ENCODE peak calls at places on chromosome 10, in nine cellular contexts. One of them, this sample, is unnamed.

GRCh38 chr10:60353519-60354258 is 36.0 kb downstream of the ANK3 start:
- DNase-seq in left cardiac atrium: peak
- DNase-seq in activated CD4-positive, alpha-beta T cell treated with anti-CD3 and anti-CD28 coated beads for 48 hours: no peak
- DNase-seq in A549: no peak
- DNase-seq in kidney tubule cell: no peak
- DNase-seq in kidney epithelial cell: no peak
- DNase-seq in activated T-helper 1 cell treated with anti-CD3 and anti-CD28 coated beads, Interleukin-12 subunit alpha, Interleukin-12 subunit beta, Interleukin-2, Interleukin-4 antibody, amounts not matched to agents 30 ng/mL and 10 ng/mL and 1 ng/mL, durations not matched to agents 14 hours and 24 hours and 36 hours: no peak
- DNase-seq in stimulated activated CD4-positive, alpha-beta T cell treated with anti-CD3 and anti-CD28 coated beads, Interleukin-4, amount 100 ng/mL, for 1 hour: no peak
- DNase-seq in Karpas-422: no peak
- DNase-seq in this sample: no peak

GRCh38 chr10:43693602-43694001 is 44.9 kb upstream of the ZNF32 start:
- DNase-seq in left cardiac atrium: no peak
- DNase-seq in activated CD4-positive, alpha-beta T cell treated with anti-CD3 and anti-CD28 coated beads for 48 hours: no peak
- DNase-seq in A549: no peak
- DNase-seq in kidney tubule cell: no peak
- DNase-seq in kidney epithelial cell: no peak
- DNase-seq in activated T-helper 1 cell treated with anti-CD3 and anti-CD28 coated beads, Interleukin-12 subunit alpha, Interleukin-12 subunit beta, Interleukin-2, Interleukin-4 antibody, amounts not matched to agents 30 ng/mL and 10 ng/mL and 1 ng/mL, durations not matched to agents 14 hours and 24 hours and 36 hours: no peak
- DNase-seq in stimulated activated CD4-positive, alpha-beta T cell treated with anti-CD3 and anti-CD28 coated beads, Interleukin-4, amount 100 ng/mL, for 1 hour: no peak
- DNase-seq in Karpas-422: no peak
- DNase-seq in this sample: no peak

GRCh38 chr10:62492012-62492869 is 118.1 kb downstream of the ZNF365 start:
- DNase-seq in left cardiac atrium: no peak
- DNase-seq in activated CD4-positive, alpha-beta T cell treated with anti-CD3 and anti-CD28 coated beads for 48 hours: no peak
- DNase-seq in A549: no peak
- DNase-seq in kidney tubule cell: peak
- DNase-seq in kidney epithelial cell: no peak
- DNase-seq in activated T-helper 1 cell treated with anti-CD3 and anti-CD28 coated beads, Interleukin-12 subunit alpha, Interleukin-12 subunit beta, Interleukin-2, Interleukin-4 antibody, amounts not matched to agents 30 ng/mL and 10 ng/mL and 1 ng/mL, durations not matched to agents 14 hours and 24 hours and 36 hours: no peak
- DNase-seq in stimulated activated CD4-positive, alpha-beta T cell treated with anti-CD3 and anti-CD28 coated beads, Interleukin-4, amount 100 ng/mL, for 1 hour: no peak
- DNase-seq in Karpas-422: peak
- DNase-seq in this sample: peak

GRCh38 chr10:80596391-80597257 is 58.9 kb downstream of the SH2D4B start:
- DNase-seq in left cardiac atrium: no peak
- DNase-seq in activated CD4-positive, alpha-beta T cell treated with anti-CD3 and anti-CD28 coated beads for 48 hours: peak
- DNase-seq in A549: peak
- DNase-seq in kidney tubule cell: peak
- DNase-seq in kidney epithelial cell: no peak
- DNase-seq in activated T-helper 1 cell treated with anti-CD3 and anti-CD28 coated beads, Interleukin-12 subunit alpha, Interleukin-12 subunit beta, Interleukin-2, Interleukin-4 antibody, amounts not matched to agents 30 ng/mL and 10 ng/mL and 1 ng/mL, durations not matched to agents 14 hours and 24 hours and 36 hours: peak
- DNase-seq in stimulated activated CD4-positive, alpha-beta T cell treated with anti-CD3 and anti-CD28 coated beads, Interleukin-4, amount 100 ng/mL, for 1 hour: peak
- DNase-seq in Karpas-422: peak
- DNase-seq in this sample: peak

GRCh38 chr10:33136271-33136670 is 178.2 kb upstream of the ITGB1 start:
- DNase-seq in left cardiac atrium: no peak
- DNase-seq in activated CD4-positive, alpha-beta T cell treated with anti-CD3 and anti-CD28 coated beads for 48 hours: no peak
- DNase-seq in A549: no peak
- DNase-seq in kidney tubule cell: peak
- DNase-seq in kidney epithelial cell: peak
- DNase-seq in activated T-helper 1 cell treated with anti-CD3 and anti-CD28 coated beads, Interleukin-12 subunit alpha, Interleukin-12 subunit beta, Interleukin-2, Interleukin-4 antibody, amounts not matched to agents 30 ng/mL and 10 ng/mL and 1 ng/mL, durations not matched to agents 14 hours and 24 hours and 36 hours: no peak
- DNase-seq in stimulated activated CD4-positive, alpha-beta T cell treated with anti-CD3 and anti-CD28 coated beads, Interleukin-4, amount 100 ng/mL, for 1 hour: peak
- DNase-seq in Karpas-422: no peak
- DNase-seq in this sample: no peak

GRCh38 chr10:125468273-125468672 is 214.7 kb downstream of the TEX36 start:
- DNase-seq in left cardiac atrium: no peak
- DNase-seq in activated CD4-positive, alpha-beta T cell treated with anti-CD3 and anti-CD28 coated beads for 48 hours: no peak
- DNase-seq in A549: no peak
- DNase-seq in kidney tubule cell: no peak
- DNase-seq in kidney epithelial cell: no peak
- DNase-seq in activated T-helper 1 cell treated with anti-CD3 and anti-CD28 coated beads, Interleukin-12 subunit alpha, Interleukin-12 subunit beta, Interleukin-2, Interleukin-4 antibody, amounts not matched to agents 30 ng/mL and 10 ng/mL and 1 ng/mL, durations not matched to agents 14 hours and 24 hours and 36 hours: no peak
- DNase-seq in stimulated activated CD4-positive, alpha-beta T cell treated with anti-CD3 and anti-CD28 coated beads, Interleukin-4, amount 100 ng/mL, for 1 hour: no peak
- DNase-seq in Karpas-422: no peak
- DNase-seq in this sample: no peak

GRCh38 chr10:117666965-117667364 is 124.4 kb downstream of the EMX2 start:
- DNase-seq in left cardiac atrium: no peak
- DNase-seq in activated CD4-positive, alpha-beta T cell treated with anti-CD3 and anti-CD28 coated beads for 48 hours: no peak
- DNase-seq in A549: no peak
- DNase-seq in kidney tubule cell: no peak
- DNase-seq in kidney epithelial cell: no peak
- DNase-seq in activated T-helper 1 cell treated with anti-CD3 and anti-CD28 coated beads, Interleukin-12 subunit alpha, Interleukin-12 subunit beta, Interleukin-2, Interleukin-4 antibody, amounts not matched to agents 30 ng/mL and 10 ng/mL and 1 ng/mL, durations not matched to agents 14 hours and 24 hours and 36 hours: no peak
- DNase-seq in stimulated activated CD4-positive, alpha-beta T cell treated with anti-CD3 and anti-CD28 coated beads, Interleukin-4, amount 100 ng/mL, for 1 hour: no peak
- DNase-seq in Karpas-422: no peak
- DNase-seq in this sample: no peak

GRCh38 chr10:77669892-77670291 is 32.3 kb upstream of the KCNMA1 start:
- DNase-seq in left cardiac atrium: no peak
- DNase-seq in activated CD4-positive, alpha-beta T cell treated with anti-CD3 and anti-CD28 coated beads for 48 hours: no peak
- DNase-seq in A549: no peak
- DNase-seq in kidney tubule cell: no peak
- DNase-seq in kidney epithelial cell: no peak
- DNase-seq in activated T-helper 1 cell treated with anti-CD3 and anti-CD28 coated beads, Interleukin-12 subunit alpha, Interleukin-12 subunit beta, Interleukin-2, Interleukin-4 antibody, amounts not matched to agents 30 ng/mL and 10 ng/mL and 1 ng/mL, durations not matched to agents 14 hours and 24 hours and 36 hours: no peak
- DNase-seq in stimulated activated CD4-positive, alpha-beta T cell treated with anti-CD3 and anti-CD28 coated beads, Interleukin-4, amount 100 ng/mL, for 1 hour: no peak
- DNase-seq in Karpas-422: no peak
- DNase-seq in this sample: no peak

GRCh38 chr10:101601541-101601940 is 13.4 kb downstream of the DPCD start:
- DNase-seq in left cardiac atrium: no peak
- DNase-seq in activated CD4-positive, alpha-beta T cell treated with anti-CD3 and anti-CD28 coated beads for 48 hours: no peak
- DNase-seq in A549: no peak
- DNase-seq in kidney tubule cell: peak
- DNase-seq in kidney epithelial cell: no peak
- DNase-seq in activated T-helper 1 cell treated with anti-CD3 and anti-CD28 coated beads, Interleukin-12 subunit alpha, Interleukin-12 subunit beta, Interleukin-2, Interleukin-4 antibody, amounts not matched to agents 30 ng/mL and 10 ng/mL and 1 ng/mL, durations not matched to agents 14 hours and 24 hours and 36 hours: no peak
- DNase-seq in stimulated activated CD4-positive, alpha-beta T cell treated with anti-CD3 and anti-CD28 coated beads, Interleukin-4, amount 100 ng/mL, for 1 hour: no peak
- DNase-seq in Karpas-422: no peak
- DNase-seq in this sample: no peak

GRCh38 chr10:42177077-42177792 is 461.1 kb downstream of the ZNF33B start:
- DNase-seq in left cardiac atrium: no peak
- DNase-seq in activated CD4-positive, alpha-beta T cell treated with anti-CD3 and anti-CD28 coated beads for 48 hours: no peak
- DNase-seq in A549: no peak
- DNase-seq in kidney tubule cell: no peak
- DNase-seq in kidney epithelial cell: no peak
- DNase-seq in activated T-helper 1 cell treated with anti-CD3 and anti-CD28 coated beads, Interleukin-12 subunit alpha, Interleukin-12 subunit beta, Interleukin-2, Interleukin-4 antibody, amounts not matched to agents 30 ng/mL and 10 ng/mL and 1 ng/mL, durations not matched to agents 14 hours and 24 hours and 36 hours: no peak
- DNase-seq in stimulated activated CD4-positive, alpha-beta T cell treated with anti-CD3 and anti-CD28 coated beads, Interleukin-4, amount 100 ng/mL, for 1 hour: no peak
- DNase-seq in Karpas-422: no peak
- DNase-seq in this sample: no peak

GRCh38 chr10:124092270-124093075 is 925 bp downstream of the CHST15 start:
- DNase-seq in left cardiac atrium: peak
- DNase-seq in activated CD4-positive, alpha-beta T cell treated with anti-CD3 and anti-CD28 coated beads for 48 hours: peak
- DNase-seq in A549: peak
- DNase-seq in kidney tubule cell: peak
- DNase-seq in kidney epithelial cell: no peak
- DNase-seq in activated T-helper 1 cell treated with anti-CD3 and anti-CD28 coated beads, Interleukin-12 subunit alpha, Interleukin-12 subunit beta, Interleukin-2, Interleukin-4 antibody, amounts not matched to agents 30 ng/mL and 10 ng/mL and 1 ng/mL, durations not matched to agents 14 hours and 24 hours and 36 hours: peak
- DNase-seq in stimulated activated CD4-positive, alpha-beta T cell treated with anti-CD3 and anti-CD28 coated beads, Interleukin-4, amount 100 ng/mL, for 1 hour: peak
- DNase-seq in Karpas-422: no peak
- DNase-seq in this sample: peak

GRCh38 chr10:4434105-4434504 is 391.9 kb upstream of the AKR1E2 start:
- DNase-seq in left cardiac atrium: no peak
- DNase-seq in activated CD4-positive, alpha-beta T cell treated with anti-CD3 and anti-CD28 coated beads for 48 hours: no peak
- DNase-seq in A549: no peak
- DNase-seq in kidney tubule cell: no peak
- DNase-seq in kidney epithelial cell: no peak
- DNase-seq in activated T-helper 1 cell treated with anti-CD3 and anti-CD28 coated beads, Interleukin-12 subunit alpha, Interleukin-12 subunit beta, Interleukin-2, Interleukin-4 antibody, amounts not matched to agents 30 ng/mL and 10 ng/mL and 1 ng/mL, durations not matched to agents 14 hours and 24 hours and 36 hours: no peak
- DNase-seq in stimulated activated CD4-positive, alpha-beta T cell treated with anti-CD3 and anti-CD28 coated beads, Interleukin-4, amount 100 ng/mL, for 1 hour: no peak
- DNase-seq in Karpas-422: no peak
- DNase-seq in this sample: no peak

GRCh38 chr10:21727452-21728168 is 193.6 kb downstream of the MLLT10 start:
- DNase-seq in left cardiac atrium: no peak
- DNase-seq in activated CD4-positive, alpha-beta T cell treated with anti-CD3 and anti-CD28 coated beads for 48 hours: no peak
- DNase-seq in A549: no peak
- DNase-seq in kidney tubule cell: no peak
- DNase-seq in kidney epithelial cell: no peak
- DNase-seq in activated T-helper 1 cell treated with anti-CD3 and anti-CD28 coated beads, Interleukin-12 subunit alpha, Interleukin-12 subunit beta, Interleukin-2, Interleukin-4 antibody, amounts not matched to agents 30 ng/mL and 10 ng/mL and 1 ng/mL, durations not matched to agents 14 hours and 24 hours and 36 hours: no peak
- DNase-seq in stimulated activated CD4-positive, alpha-beta T cell treated with anti-CD3 and anti-CD28 coated beads, Interleukin-4, amount 100 ng/mL, for 1 hour: no peak
- DNase-seq in Karpas-422: no peak
- DNase-seq in this sample: no peak

GRCh38 chr10:63976538-63976937 is 455.3 kb downstream of the REEP3 start:
- DNase-seq in left cardiac atrium: peak
- DNase-seq in activated CD4-positive, alpha-beta T cell treated with anti-CD3 and anti-CD28 coated beads for 48 hours: peak
- DNase-seq in A549: peak
- DNase-seq in kidney tubule cell: peak
- DNase-seq in kidney epithelial cell: no peak
- DNase-seq in activated T-helper 1 cell treated with anti-CD3 and anti-CD28 coated beads, Interleukin-12 subunit alpha, Interleukin-12 subunit beta, Interleukin-2, Interleukin-4 antibody, amounts not matched to agents 30 ng/mL and 10 ng/mL and 1 ng/mL, durations not matched to agents 14 hours and 24 hours and 36 hours: no peak
- DNase-seq in stimulated activated CD4-positive, alpha-beta T cell treated with anti-CD3 and anti-CD28 coated beads, Interleukin-4, amount 100 ng/mL, for 1 hour: peak
- DNase-seq in Karpas-422: peak
- DNase-seq in this sample: peak

GRCh38 chr10:68105820-68106219 is 3.5 kb upstream of the MYPN start:
- DNase-seq in left cardiac atrium: no peak
- DNase-seq in activated CD4-positive, alpha-beta T cell treated with anti-CD3 and anti-CD28 coated beads for 48 hours: peak
- DNase-seq in A549: no peak
- DNase-seq in kidney tubule cell: peak
- DNase-seq in kidney epithelial cell: no peak
- DNase-seq in activated T-helper 1 cell treated with anti-CD3 and anti-CD28 coated beads, Interleukin-12 subunit alpha, Interleukin-12 subunit beta, Interleukin-2, Interleukin-4 antibody, amounts not matched to agents 30 ng/mL and 10 ng/mL and 1 ng/mL, durations not matched to agents 14 hours and 24 hours and 36 hours: no peak
- DNase-seq in stimulated activated CD4-positive, alpha-beta T cell treated with anti-CD3 and anti-CD28 coated beads, Interleukin-4, amount 100 ng/mL, for 1 hour: no peak
- DNase-seq in Karpas-422: no peak
- DNase-seq in this sample: no peak

GRCh38 chr10:25564351-25564750 is 369.7 kb upstream of the MYO3A start:
- DNase-seq in left cardiac atrium: no peak
- DNase-seq in activated CD4-positive, alpha-beta T cell treated with anti-CD3 and anti-CD28 coated beads for 48 hours: no peak
- DNase-seq in A549: no peak
- DNase-seq in kidney tubule cell: no peak
- DNase-seq in kidney epithelial cell: no peak
- DNase-seq in activated T-helper 1 cell treated with anti-CD3 and anti-CD28 coated beads, Interleukin-12 subunit alpha, Interleukin-12 subunit beta, Interleukin-2, Interleukin-4 antibody, amounts not matched to agents 30 ng/mL and 10 ng/mL and 1 ng/mL, durations not matched to agents 14 hours and 24 hours and 36 hours: no peak
- DNase-seq in stimulated activated CD4-positive, alpha-beta T cell treated with anti-CD3 and anti-CD28 coated beads, Interleukin-4, amount 100 ng/mL, for 1 hour: no peak
- DNase-seq in Karpas-422: no peak
- DNase-seq in this sample: no peak

GRCh38 chr10:90945496-90946070 is 24.7 kb upstream of the ANKRD1 start:
- DNase-seq in left cardiac atrium: no peak
- DNase-seq in activated CD4-positive, alpha-beta T cell treated with anti-CD3 and anti-CD28 coated beads for 48 hours: no peak
- DNase-seq in A549: no peak
- DNase-seq in kidney tubule cell: no peak
- DNase-seq in kidney epithelial cell: no peak
- DNase-seq in activated T-helper 1 cell treated with anti-CD3 and anti-CD28 coated beads, Interleukin-12 subunit alpha, Interleukin-12 subunit beta, Interleukin-2, Interleukin-4 antibody, amounts not matched to agents 30 ng/mL and 10 ng/mL and 1 ng/mL, durations not matched to agents 14 hours and 24 hours and 36 hours: no peak
- DNase-seq in stimulated activated CD4-positive, alpha-beta T cell treated with anti-CD3 and anti-CD28 coated beads, Interleukin-4, amount 100 ng/mL, for 1 hour: no peak
- DNase-seq in Karpas-422: no peak
- DNase-seq in this sample: no peak

GRCh38 chr10:59654007-59654406 is 55.6 kb downstream of the SLC16A9 start:
- DNase-seq in left cardiac atrium: no peak
- DNase-seq in activated CD4-positive, alpha-beta T cell treated with anti-CD3 and anti-CD28 coated beads for 48 hours: no peak
- DNase-seq in A549: no peak
- DNase-seq in kidney tubule cell: no peak
- DNase-seq in kidney epithelial cell: no peak
- DNase-seq in activated T-helper 1 cell treated with anti-CD3 and anti-CD28 coated beads, Interleukin-12 subunit alpha, Interleukin-12 subunit beta, Interleukin-2, Interleukin-4 antibody, amounts not matched to agents 30 ng/mL and 10 ng/mL and 1 ng/mL, durations not matched to agents 14 hours and 24 hours and 36 hours: no peak
- DNase-seq in stimulated activated CD4-positive, alpha-beta T cell treated with anti-CD3 and anti-CD28 coated beads, Interleukin-4, amount 100 ng/mL, for 1 hour: no peak
- DNase-seq in Karpas-422: no peak
- DNase-seq in this sample: peak

GRCh38 chr10:85594239-85594638 is 772.4 kb downstream of the GRID1 start:
- DNase-seq in left cardiac atrium: no peak
- DNase-seq in activated CD4-positive, alpha-beta T cell treated with anti-CD3 and anti-CD28 coated beads for 48 hours: no peak
- DNase-seq in A549: no peak
- DNase-seq in kidney tubule cell: peak
- DNase-seq in kidney epithelial cell: no peak
- DNase-seq in activated T-helper 1 cell treated with anti-CD3 and anti-CD28 coated beads, Interleukin-12 subunit alpha, Interleukin-12 subunit beta, Interleukin-2, Interleukin-4 antibody, amounts not matched to agents 30 ng/mL and 10 ng/mL and 1 ng/mL, durations not matched to agents 14 hours and 24 hours and 36 hours: no peak
- DNase-seq in stimulated activated CD4-positive, alpha-beta T cell treated with anti-CD3 and anti-CD28 coated beads, Interleukin-4, amount 100 ng/mL, for 1 hour: no peak
- DNase-seq in Karpas-422: no peak
- DNase-seq in this sample: no peak

GRCh38 chr10:687583-688286 is 1.7 kb downstream of the DIP2C start:
- DNase-seq in left cardiac atrium: no peak
- DNase-seq in activated CD4-positive, alpha-beta T cell treated with anti-CD3 and anti-CD28 coated beads for 48 hours: no peak
- DNase-seq in A549: no peak
- DNase-seq in kidney tubule cell: no peak
- DNase-seq in kidney epithelial cell: no peak
- DNase-seq in activated T-helper 1 cell treated with anti-CD3 and anti-CD28 coated beads, Interleukin-12 subunit alpha, Interleukin-12 subunit beta, Interleukin-2, Interleukin-4 antibody, amounts not matched to agents 30 ng/mL and 10 ng/mL and 1 ng/mL, durations not matched to agents 14 hours and 24 hours and 36 hours: no peak
- DNase-seq in stimulated activated CD4-positive, alpha-beta T cell treated with anti-CD3 and anti-CD28 coated beads, Interleukin-4, amount 100 ng/mL, for 1 hour: no peak
- DNase-seq in Karpas-422: no peak
- DNase-seq in this sample: no peak

GRCh38 chr10:77578583-77579227 is 58.9 kb downstream of the KCNMA1 start:
- DNase-seq in left cardiac atrium: no peak
- DNase-seq in activated CD4-positive, alpha-beta T cell treated with anti-CD3 and anti-CD28 coated beads for 48 hours: no peak
- DNase-seq in A549: peak
- DNase-seq in kidney tubule cell: peak
- DNase-seq in kidney epithelial cell: peak
- DNase-seq in activated T-helper 1 cell treated with anti-CD3 and anti-CD28 coated beads, Interleukin-12 subunit alpha, Interleukin-12 subunit beta, Interleukin-2, Interleukin-4 antibody, amounts not matched to agents 30 ng/mL and 10 ng/mL and 1 ng/mL, durations not matched to agents 14 hours and 24 hours and 36 hours: no peak
- DNase-seq in stimulated activated CD4-positive, alpha-beta T cell treated with anti-CD3 and anti-CD28 coated beads, Interleukin-4, amount 100 ng/mL, for 1 hour: no peak
- DNase-seq in Karpas-422: no peak
- DNase-seq in this sample: no peak

GRCh38 chr10:68876919-68877250 is 24.2 kb upstream of the DDX50 start:
- DNase-seq in left cardiac atrium: no peak
- DNase-seq in activated CD4-positive, alpha-beta T cell treated with anti-CD3 and anti-CD28 coated beads for 48 hours: no peak
- DNase-seq in A549: no peak
- DNase-seq in kidney tubule cell: peak
- DNase-seq in kidney epithelial cell: no peak
- DNase-seq in activated T-helper 1 cell treated with anti-CD3 and anti-CD28 coated beads, Interleukin-12 subunit alpha, Interleukin-12 subunit beta, Interleukin-2, Interleukin-4 antibody, amounts not matched to agents 30 ng/mL and 10 ng/mL and 1 ng/mL, durations not matched to agents 14 hours and 24 hours and 36 hours: no peak
- DNase-seq in stimulated activated CD4-positive, alpha-beta T cell treated with anti-CD3 and anti-CD28 coated beads, Interleukin-4, amount 100 ng/mL, for 1 hour: no peak
- DNase-seq in Karpas-422: no peak
- DNase-seq in this sample: no peak

GRCh38 chr10:48406204-48406603 is 99.7 kb downstream of the MAPK8 start:
- DNase-seq in left cardiac atrium: no peak
- DNase-seq in activated CD4-positive, alpha-beta T cell treated with anti-CD3 and anti-CD28 coated beads for 48 hours: no peak
- DNase-seq in A549: peak
- DNase-seq in kidney tubule cell: peak
- DNase-seq in kidney epithelial cell: peak
- DNase-seq in activated T-helper 1 cell treated with anti-CD3 and anti-CD28 coated beads, Interleukin-12 subunit alpha, Interleukin-12 subunit beta, Interleukin-2, Interleukin-4 antibody, amounts not matched to agents 30 ng/mL and 10 ng/mL and 1 ng/mL, durations not matched to agents 14 hours and 24 hours and 36 hours: no peak
- DNase-seq in stimulated activated CD4-positive, alpha-beta T cell treated with anti-CD3 and anti-CD28 coated beads, Interleukin-4, amount 100 ng/mL, for 1 hour: no peak
- DNase-seq in Karpas-422: no peak
- DNase-seq in this sample: no peak

GRCh38 chr10:84789050-84789449 is 460.7 kb downstream of the CCSER2 start:
- DNase-seq in left cardiac atrium: no peak
- DNase-seq in activated CD4-positive, alpha-beta T cell treated with anti-CD3 and anti-CD28 coated beads for 48 hours: no peak
- DNase-seq in A549: no peak
- DNase-seq in kidney tubule cell: no peak
- DNase-seq in kidney epithelial cell: no peak
- DNase-seq in activated T-helper 1 cell treated with anti-CD3 and anti-CD28 coated beads, Interleukin-12 subunit alpha, Interleukin-12 subunit beta, Interleukin-2, Interleukin-4 antibody, amounts not matched to agents 30 ng/mL and 10 ng/mL and 1 ng/mL, durations not matched to agents 14 hours and 24 hours and 36 hours: no peak
- DNase-seq in stimulated activated CD4-positive, alpha-beta T cell treated with anti-CD3 and anti-CD28 coated beads, Interleukin-4, amount 100 ng/mL, for 1 hour: no peak
- DNase-seq in Karpas-422: no peak
- DNase-seq in this sample: no peak

GRCh38 chr10:1399431-1400120 is 337.7 kb downstream of the ADARB2 start:
- DNase-seq in left cardiac atrium: no peak
- DNase-seq in activated CD4-positive, alpha-beta T cell treated with anti-CD3 and anti-CD28 coated beads for 48 hours: no peak
- DNase-seq in A549: no peak
- DNase-seq in kidney tubule cell: no peak
- DNase-seq in kidney epithelial cell: no peak
- DNase-seq in activated T-helper 1 cell treated with anti-CD3 and anti-CD28 coated beads, Interleukin-12 subunit alpha, Interleukin-12 subunit beta, Interleukin-2, Interleukin-4 antibody, amounts not matched to agents 30 ng/mL and 10 ng/mL and 1 ng/mL, durations not matched to agents 14 hours and 24 hours and 36 hours: no peak
- DNase-seq in stimulated activated CD4-positive, alpha-beta T cell treated with anti-CD3 and anti-CD28 coated beads, Interleukin-4, amount 100 ng/mL, for 1 hour: no peak
- DNase-seq in Karpas-422: no peak
- DNase-seq in this sample: no peak

GRCh38 chr10:96614515-96614914 is 27.7 kb upstream of the TM9SF3 start:
- DNase-seq in left cardiac atrium: peak
- DNase-seq in activated CD4-positive, alpha-beta T cell treated with anti-CD3 and anti-CD28 coated beads for 48 hours: no peak
- DNase-seq in A549: peak
- DNase-seq in kidney tubule cell: peak
- DNase-seq in kidney epithelial cell: peak
- DNase-seq in activated T-helper 1 cell treated with anti-CD3 and anti-CD28 coated beads, Interleukin-12 subunit alpha, Interleukin-12 subunit beta, Interleukin-2, Interleukin-4 antibody, amounts not matched to agents 30 ng/mL and 10 ng/mL and 1 ng/mL, durations not matched to agents 14 hours and 24 hours and 36 hours: no peak
- DNase-seq in stimulated activated CD4-positive, alpha-beta T cell treated with anti-CD3 and anti-CD28 coated beads, Interleukin-4, amount 100 ng/mL, for 1 hour: no peak
- DNase-seq in Karpas-422: no peak
- DNase-seq in this sample: no peak

GRCh38 chr10:73529089-73529832 is 33.4 kb upstream of the PPP3CB start:
- DNase-seq in left cardiac atrium: no peak
- DNase-seq in activated CD4-positive, alpha-beta T cell treated with anti-CD3 and anti-CD28 coated beads for 48 hours: peak
- DNase-seq in A549: peak
- DNase-seq in kidney tubule cell: peak
- DNase-seq in kidney epithelial cell: peak
- DNase-seq in activated T-helper 1 cell treated with anti-CD3 and anti-CD28 coated beads, Interleukin-12 subunit alpha, Interleukin-12 subunit beta, Interleukin-2, Interleukin-4 antibody, amounts not matched to agents 30 ng/mL and 10 ng/mL and 1 ng/mL, durations not matched to agents 14 hours and 24 hours and 36 hours: peak
- DNase-seq in stimulated activated CD4-positive, alpha-beta T cell treated with anti-CD3 and anti-CD28 coated beads, Interleukin-4, amount 100 ng/mL, for 1 hour: peak
- DNase-seq in Karpas-422: peak
- DNase-seq in this sample: peak